ENCODE peak calls at places on chromosomes 1 and 21, in eight cellular contexts. One of them, this sample, is unnamed.

GRCh38 chr1:3172431-3173112 is 103.6 kb downstream of the PRDM16 start:
- DNase-seq in SK-N-SH: no peak
- DNase-seq in hepatocyte: no peak
- DNase-seq in neuronal stem cell: no peak
- DNase-seq in testis: peak
- DNase-seq in CD8-positive, alpha-beta memory T cell: no peak
- DNase-seq in heart right ventricle: no peak
- DNase-seq in uterus: no peak
- DNase-seq in this sample: no peak

GRCh38 chr1:247104965-247105364 is 809 bp upstream of the ZNF669 start:
- DNase-seq in heart right ventricle: no peak
- DNase-seq in uterus: no peak
- DNase-seq in SK-N-SH: no peak
- DNase-seq in hepatocyte: no peak
- DNase-seq in testis: no peak
- DNase-seq in CD8-positive, alpha-beta memory T cell: no peak
- DNase-seq in neuronal stem cell: no peak
- DNase-seq in this sample: no peak

GRCh38 chr1:11245904-11246726 is 16.2 kb downstream of the MTOR start:
- DNase-seq in SK-N-SH: no peak
- DNase-seq in neuronal stem cell: no peak
- DNase-seq in heart right ventricle: no peak
- DNase-seq in uterus: no peak
- DNase-seq in CD8-positive, alpha-beta memory T cell: no peak
- DNase-seq in testis: no peak
- DNase-seq in hepatocyte: no peak
- DNase-seq in this sample: no peak

GRCh38 chr21:44510508-44511218 is 29.3 kb downstream of the KRTAP10-1 start:
- DNase-seq in neuronal stem cell: peak
- DNase-seq in CD8-positive, alpha-beta memory T cell: peak
- DNase-seq in testis: peak
- DNase-seq in SK-N-SH: peak
- DNase-seq in uterus: no peak
- DNase-seq in heart right ventricle: peak
- DNase-seq in hepatocyte: peak
- DNase-seq in this sample: peak

GRCh38 chr1:31127266-31127665 is 61.7 kb upstream of the PUM1 start:
- DNase-seq in SK-N-SH: no peak
- DNase-seq in hepatocyte: peak
- DNase-seq in neuronal stem cell: no peak
- DNase-seq in testis: no peak
- DNase-seq in CD8-positive, alpha-beta memory T cell: no peak
- DNase-seq in uterus: no peak
- DNase-seq in heart right ventricle: no peak
- DNase-seq in this sample: no peak

GRCh38 chr1:16215882-16216753 is 3.7 kb upstream of the ARHGEF19 start:
- DNase-seq in CD8-positive, alpha-beta memory T cell: peak
- DNase-seq in heart right ventricle: peak
- DNase-seq in SK-N-SH: peak
- DNase-seq in neuronal stem cell: peak
- DNase-seq in uterus: peak
- DNase-seq in hepatocyte: peak
- DNase-seq in testis: peak
- DNase-seq in this sample: peak

GRCh38 chr1:199272107-199272506 is 633.3 kb downstream of the PTPRC start:
- DNase-seq in neuronal stem cell: no peak
- DNase-seq in heart right ventricle: no peak
- DNase-seq in hepatocyte: peak
- DNase-seq in CD8-positive, alpha-beta memory T cell: no peak
- DNase-seq in uterus: no peak
- DNase-seq in SK-N-SH: no peak
- DNase-seq in testis: no peak
- DNase-seq in this sample: no peak

GRCh38 chr21:38282921-38283320 is 26.1 kb downstream of the KCNJ15 start:
- DNase-seq in SK-N-SH: no peak
- DNase-seq in testis: no peak
- DNase-seq in hepatocyte: no peak
- DNase-seq in CD8-positive, alpha-beta memory T cell: no peak
- DNase-seq in heart right ventricle: no peak
- DNase-seq in neuronal stem cell: no peak
- DNase-seq in uterus: no peak
- DNase-seq in this sample: no peak

GRCh38 chr1:244954358-244954757 is 90.0 kb upstream of the HNRNPU start:
- DNase-seq in CD8-positive, alpha-beta memory T cell: no peak
- DNase-seq in neuronal stem cell: no peak
- DNase-seq in SK-N-SH: no peak
- DNase-seq in testis: no peak
- DNase-seq in heart right ventricle: no peak
- DNase-seq in uterus: no peak
- DNase-seq in hepatocyte: no peak
- DNase-seq in this sample: no peak

GRCh38 chr1:155174334-155175280 is 958 bp downstream of the TRIM46 start:
- DNase-seq in CD8-positive, alpha-beta memory T cell: peak
- DNase-seq in uterus: no peak
- DNase-seq in neuronal stem cell: peak
- DNase-seq in testis: no peak
- DNase-seq in SK-N-SH: peak
- DNase-seq in hepatocyte: peak
- DNase-seq in heart right ventricle: peak
- DNase-seq in this sample: no peak

GRCh38 chr1:32336963-32337675 is 1.1 kb upstream of the MARCKSL1 start:
- DNase-seq in neuronal stem cell: no peak
- DNase-seq in uterus: no peak
- DNase-seq in hepatocyte: no peak
- DNase-seq in CD8-positive, alpha-beta memory T cell: peak
- DNase-seq in SK-N-SH: no peak
- DNase-seq in heart right ventricle: no peak
- DNase-seq in testis: no peak
- DNase-seq in this sample: no peak

GRCh38 chr1:108663074-108663473 is 2.2 kb upstream of the HENMT1 start:
- DNase-seq in SK-N-SH: no peak
- DNase-seq in heart right ventricle: no peak
- DNase-seq in neuronal stem cell: no peak
- DNase-seq in CD8-positive, alpha-beta memory T cell: no peak
- DNase-seq in uterus: no peak
- DNase-seq in hepatocyte: no peak
- DNase-seq in testis: no peak
- DNase-seq in this sample: no peak

GRCh38 chr1:53314606-53315005 is 13.3 kb downstream of the LRP8 start:
- DNase-seq in hepatocyte: no peak
- DNase-seq in testis: no peak
- DNase-seq in CD8-positive, alpha-beta memory T cell: no peak
- DNase-seq in SK-N-SH: peak
- DNase-seq in neuronal stem cell: no peak
- DNase-seq in heart right ventricle: no peak
- DNase-seq in uterus: no peak
- DNase-seq in this sample: no peak

GRCh38 chr1:94325379-94326302 is 88.3 kb upstream of the ARHGAP29 start:
- DNase-seq in hepatocyte: no peak
- DNase-seq in CD8-positive, alpha-beta memory T cell: no peak
- DNase-seq in testis: no peak
- DNase-seq in heart right ventricle: peak
- DNase-seq in SK-N-SH: no peak
- DNase-seq in uterus: no peak
- DNase-seq in neuronal stem cell: no peak
- DNase-seq in this sample: no peak

GRCh38 chr1:227759345-227760300 is 24.4 kb downstream of the SNAP47 start:
- DNase-seq in hepatocyte: peak
- DNase-seq in CD8-positive, alpha-beta memory T cell: no peak
- DNase-seq in heart right ventricle: peak
- DNase-seq in SK-N-SH: no peak
- DNase-seq in neuronal stem cell: no peak
- DNase-seq in testis: no peak
- DNase-seq in uterus: peak
- DNase-seq in this sample: no peak

GRCh38 chr1:174769961-174770549 is 229.7 kb upstream of the CACYBP start:
- DNase-seq in heart right ventricle: no peak
- DNase-seq in neuronal stem cell: peak
- DNase-seq in CD8-positive, alpha-beta memory T cell: peak
- DNase-seq in SK-N-SH: peak
- DNase-seq in hepatocyte: peak
- DNase-seq in uterus: no peak
- DNase-seq in testis: no peak
- DNase-seq in this sample: no peak

GRCh38 chr1:243234978-243235657 is 20.0 kb downstream of the CEP170 start:
- DNase-seq in heart right ventricle: no peak
- DNase-seq in uterus: no peak
- DNase-seq in hepatocyte: no peak
- DNase-seq in CD8-positive, alpha-beta memory T cell: no peak
- DNase-seq in testis: no peak
- DNase-seq in neuronal stem cell: no peak
- DNase-seq in SK-N-SH: no peak
- DNase-seq in this sample: no peak

GRCh38 chr1:168603501-168604107 is 27.2 kb downstream of the XCL1 start:
- DNase-seq in CD8-positive, alpha-beta memory T cell: peak
- DNase-seq in hepatocyte: peak
- DNase-seq in neuronal stem cell: peak
- DNase-seq in testis: peak
- DNase-seq in heart right ventricle: peak
- DNase-seq in SK-N-SH: peak
- DNase-seq in uterus: peak
- DNase-seq in this sample: peak

DNA sequence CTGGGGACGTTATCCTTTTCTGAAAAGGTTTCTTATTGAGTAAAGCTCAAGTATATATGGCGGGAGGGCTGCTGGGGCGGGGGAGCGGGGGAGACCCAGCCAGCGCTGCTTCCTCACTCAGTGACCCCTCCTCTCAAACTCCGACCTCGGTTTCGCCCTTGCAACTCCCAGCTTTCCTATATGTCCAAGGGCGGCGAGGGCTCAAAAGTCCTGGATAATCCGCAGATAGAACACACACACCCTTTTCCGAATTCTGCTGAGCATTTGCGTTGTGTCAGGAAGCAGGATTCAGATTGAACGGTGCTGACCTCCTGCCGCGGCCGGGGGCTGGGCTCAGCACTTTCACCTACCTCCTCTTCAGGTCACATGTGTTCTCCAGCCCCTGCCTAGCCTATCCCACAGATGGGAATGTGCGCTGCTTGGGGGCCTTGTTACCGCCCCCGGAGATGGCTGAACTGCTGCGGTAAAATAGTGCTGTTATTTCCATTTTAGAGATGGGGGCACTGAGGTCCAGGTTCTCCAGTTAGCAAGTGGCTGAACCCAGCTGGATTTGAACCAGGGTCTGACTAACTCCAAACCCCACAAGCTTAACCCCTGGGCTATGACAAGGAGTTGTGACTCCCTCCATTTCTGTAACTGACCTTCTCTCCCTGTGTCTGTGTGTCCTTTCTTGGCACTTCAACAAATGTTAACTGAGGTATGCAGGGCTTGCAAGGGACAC is 795 bp upstream of the AHDC1 start:
- DNase-seq in SK-N-SH: no peak
- DNase-seq in CD8-positive, alpha-beta memory T cell: no peak
- DNase-seq in uterus: no peak
- DNase-seq in testis: no peak
- DNase-seq in neuronal stem cell: no peak
- DNase-seq in heart right ventricle: no peak
- DNase-seq in hepatocyte: no peak
- DNase-seq in this sample: no peak
- H3K27ac ChIP-seq in SK-N-SH: no peak
- H3K27ac ChIP-seq in CD8-positive, alpha-beta memory T cell: no peak
- H3K27ac ChIP-seq in uterus: peak
- H3K27ac ChIP-seq in testis: no peak
- H3K27ac ChIP-seq in neuronal stem cell: no peak
- H3K27ac ChIP-seq in heart right ventricle: peak
- H3K27ac ChIP-seq in hepatocyte: no peak
- H3K27ac ChIP-seq in this sample: peak

GRCh38 chr1:60245371-60245770 is 171.8 kb upstream of the C1orf87 start:
- DNase-seq in heart right ventricle: no peak
- DNase-seq in hepatocyte: no peak
- DNase-seq in SK-N-SH: no peak
- DNase-seq in uterus: no peak
- DNase-seq in neuronal stem cell: no peak
- DNase-seq in testis: no peak
- DNase-seq in CD8-positive, alpha-beta memory T cell: no peak
- DNase-seq in this sample: no peak
- H3K27ac ChIP-seq in heart right ventricle: no peak
- H3K27ac ChIP-seq in hepatocyte: no peak
- H3K27ac ChIP-seq in SK-N-SH: no peak
- H3K27ac ChIP-seq in uterus: no peak
- H3K27ac ChIP-seq in neuronal stem cell: no peak
- H3K27ac ChIP-seq in testis: no peak
- H3K27ac ChIP-seq in CD8-positive, alpha-beta memory T cell: no peak
- H3K27ac ChIP-seq in this sample: no peak

GRCh38 chr1:229388876-229389580 is 44.9 kb downstream of the ACTA1 start:
- DNase-seq in uterus: no peak
- DNase-seq in SK-N-SH: no peak
- DNase-seq in CD8-positive, alpha-beta memory T cell: no peak
- DNase-seq in testis: no peak
- DNase-seq in neuronal stem cell: no peak
- DNase-seq in hepatocyte: no peak
- DNase-seq in heart right ventricle: no peak
- DNase-seq in this sample: no peak
- H3K27ac ChIP-seq in uterus: no peak
- H3K27ac ChIP-seq in SK-N-SH: no peak
- H3K27ac ChIP-seq in CD8-positive, alpha-beta memory T cell: no peak
- H3K27ac ChIP-seq in testis: no peak
- H3K27ac ChIP-seq in neuronal stem cell: no peak
- H3K27ac ChIP-seq in hepatocyte: no peak
- H3K27ac ChIP-seq in heart right ventricle: no peak
- H3K27ac ChIP-seq in this sample: no peak

GRCh38 chr1:17441265-17441992 is 2.0 kb upstream of the RCC2 start:
- DNase-seq in testis: no peak
- DNase-seq in uterus: no peak
- DNase-seq in heart right ventricle: no peak
- DNase-seq in neuronal stem cell: no peak
- DNase-seq in CD8-positive, alpha-beta memory T cell: no peak
- DNase-seq in SK-N-SH: no peak
- DNase-seq in hepatocyte: peak
- DNase-seq in this sample: no peak
- H3K27ac ChIP-seq in testis: no peak
- H3K27ac ChIP-seq in uterus: no peak
- H3K27ac ChIP-seq in heart right ventricle: no peak
- H3K27ac ChIP-seq in neuronal stem cell: no peak
- H3K27ac ChIP-seq in CD8-positive, alpha-beta memory T cell: peak
- H3K27ac ChIP-seq in SK-N-SH: no peak
- H3K27ac ChIP-seq in hepatocyte: peak
- H3K27ac ChIP-seq in this sample: no peak

DNA sequence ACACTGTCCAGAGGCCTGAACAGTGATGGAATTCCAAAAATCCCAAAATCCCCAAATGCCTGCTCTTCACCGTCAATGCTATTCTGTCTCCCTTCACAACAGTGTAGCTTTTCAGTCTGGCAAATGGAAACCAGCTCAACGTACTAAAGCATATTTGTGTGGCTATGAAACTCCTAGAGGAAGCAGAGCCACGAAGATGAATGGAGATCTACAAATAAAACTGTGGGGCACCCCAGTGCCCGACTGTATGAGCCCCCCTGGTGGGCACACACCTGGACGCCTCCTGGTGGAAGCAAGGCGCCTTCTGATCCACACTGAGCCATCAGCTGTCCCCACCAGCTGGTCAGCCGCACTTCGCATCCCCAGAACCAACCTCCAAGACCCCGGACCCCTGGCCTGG is 129.1 kb upstream of the SOD1 start:
- DNase-seq in testis: no peak
- DNase-seq in CD8-positive, alpha-beta memory T cell: no peak
- DNase-seq in SK-N-SH: peak
- DNase-seq in uterus: no peak
- DNase-seq in neuronal stem cell: no peak
- DNase-seq in hepatocyte: no peak
- DNase-seq in heart right ventricle: no peak
- DNase-seq in this sample: no peak
- H3K27ac ChIP-seq in testis: peak
- H3K27ac ChIP-seq in CD8-positive, alpha-beta memory T cell: no peak
- H3K27ac ChIP-seq in SK-N-SH: peak
- H3K27ac ChIP-seq in uterus: no peak
- H3K27ac ChIP-seq in neuronal stem cell: no peak
- H3K27ac ChIP-seq in hepatocyte: peak
- H3K27ac ChIP-seq in heart right ventricle: no peak
- H3K27ac ChIP-seq in this sample: no peak

This sample was measured in tibial artery.